ENCODE peak calls at places on chromosome 19, in four cellular contexts. L, U, J and K are unnamed samples.

GRCh38 chr19:3367572-3368440 is 1.4 kb downstream of the NFIC start:
- DNase-seq in L (no peak), U (no peak), J (no peak), K (no peak)

GRCh38 chr19:1019980-1020867 is 699 bp downstream of the TMEM259 start:
- DNase-seq in L (no peak), U (no peak), J (no peak), K (no peak)

GRCh38 chr19:39301562-39301961 is 5.4 kb downstream of the IFNL1 start:
- DNase-seq in L (no peak), U (no peak), J (no peak), K (no peak)

GRCh38 chr19:23203841-23204344 is 46.3 kb downstream of the ZNF724 start:
- DNase-seq in L (no peak), U (no peak), J (no peak), K (peak)

GRCh38 chr19:12035220-12036172 is at the start of gene ZNF433:
- DNase-seq in L (peak), U (peak), J (peak), K (peak)

GRCh38 chr19:39342647-39343305 is 555 bp downstream of the SAMD4B start:
- DNase-seq in L (peak), U (no peak), J (no peak), K (peak)

GRCh38 chr19:50203281-50204080 is at the start of gene MYH14:
- DNase-seq in L (no peak), U (peak), J (peak), K (peak)

GRCh38 chr19:42494321-42494720 is 34.0 kb downstream of the CEACAM1 start:
- DNase-seq in L (no peak), U (no peak), J (no peak), K (no peak)

GRCh38 chr19:57465680-57466381 is 8.9 kb upstream of the VN1R1 start:
- DNase-seq in L (peak), U (no peak), J (peak), K (peak)

GRCh38 chr19:39917561-39918182 is 16.8 kb downstream of the FCGBP start:
- DNase-seq in L (no peak), U (no peak), J (no peak), K (no peak)

GRCh38 chr19:53041366-53041765 is 3.2 kb upstream of the ERVV-2 start:
- DNase-seq in L (no peak), U (no peak), J (no peak), K (no peak)

GRCh38 chr19:22620401-22620800 is 13.7 kb upstream of the ZNF492 start:
- DNase-seq in L (no peak), U (no peak), J (no peak), K (no peak)

GRCh38 chr19:7783991-7784421 is 21.0 kb downstream of the CLEC4M start:
- DNase-seq in L (no peak), U (no peak), J (no peak), K (no peak)

GRCh38 chr19:4556574-4557185 is 2.8 kb downstream of the SEMA6B start:
- DNase-seq in L (no peak), U (no peak), J (peak), K (peak)

GRCh38 chr19:12065100-12065538 is 588 bp downstream of the ZNF844 start:
- DNase-seq in L (no peak), U (no peak), J (no peak), K (no peak)

GRCh38 chr19:10111405-10111811 is at the start of gene P2RY11:
- DNase-seq in L (no peak), U (no peak), J (no peak), K (no peak)

GRCh38 chr19:35425682-35426081 is 22.4 kb upstream of the FFAR2 start:
- DNase-seq in L (no peak), U (no peak), J (no peak), K (no peak)

GRCh38 chr19:42242071-42242511 is 311 bp downstream of the GSK3A start:
- DNase-seq in L (no peak), U (no peak), J (no peak), K (no peak)

GRCh38 chr19:1566392-1567115 is 1.6 kb downstream of the MEX3D start:
- DNase-seq in L (peak), U (no peak), J (no peak), K (peak)

GRCh38 chr19:46137915-46138473 is 10.0 kb upstream of the IGFL2 start:
- DNase-seq in L (no peak), U (no peak), J (no peak), K (no peak)

GRCh38 chr19:2962018-2962670 is 15.2 kb upstream of the TLE6 start:
- DNase-seq in L (peak), U (no peak), J (peak), K (peak)

GRCh38 chr19:32154418-32154817 is 191.0 kb upstream of the ZNF507 start:
- DNase-seq in L (no peak), U (no peak), J (no peak), K (no peak)

GRCh38 chr19:55115446-55116065 is 1.9 kb downstream of the PPP1R12C start:
- DNase-seq in L (no peak), U (no peak), J (no peak), K (no peak)

GRCh38 chr19:43501661-43502418 is 2.7 kb downstream of the PHLDB3 start:
- DNase-seq in L (peak), U (no peak), J (no peak), K (peak)

GRCh38 chr19:35169226-35169995 is 14.9 kb downstream of the FXYD5 start:
- DNase-seq in L (no peak), U (no peak), J (no peak), K (no peak)

GRCh38 chr19:11736696-11737095 is 2.0 kb downstream of the ZNF823 start:
- DNase-seq in L (no peak), U (no peak), J (no peak), K (peak)

GRCh38 chr19:1882089-1882785 is 3.1 kb downstream of the ABHD17A start:
- DNase-seq in L (peak), U (peak), J (no peak), K (no peak)

GRCh38 chr19:1221141-1221903 is 15.7 kb downstream of the STK11 start:
- DNase-seq in L (peak), U (no peak), J (no peak), K (peak)

GRCh38 chr19:2926341-2927031 is 18.3 kb downstream of the ZNF77 start:
- DNase-seq in L (no peak), U (no peak), J (no peak), K (no peak)